ENCODE peak calls at places on chromosomes 5 and 9, in seven cellular contexts. One of them, this sample, is unnamed.

GRCh38 chr5:39427225-39427624 is 2.4 kb upstream of the DAB2 start:
- DNase-seq in kidney: no peak
- DNase-seq in mesenchymal stem cell: peak; percentile 23
- DNase-seq in cardiac muscle cell: peak; percentile 55
- DNase-seq in GM23248: peak; percentile 72
- DNase-seq in suprapubic skin: no peak
- DNase-seq in heart right ventricle: no peak
- DNase-seq in this sample: peak; percentile 17

GRCh38 chr9:800561-800960 is 40.9 kb upstream of the DMRT1 start:
- DNase-seq in mesenchymal stem cell: no peak
- DNase-seq in kidney: no peak
- DNase-seq in heart right ventricle: no peak
- DNase-seq in cardiac muscle cell: peak; percentile 5
- DNase-seq in GM23248: no peak
- DNase-seq in suprapubic skin: no peak
- DNase-seq in this sample: no peak

GRCh38 chr5:28505121-28505520 is 1466.7 kb upstream of the CDH9 start:
- DNase-seq in mesenchymal stem cell: no peak
- DNase-seq in GM23248: no peak
- DNase-seq in suprapubic skin: no peak
- DNase-seq in cardiac muscle cell: no peak
- DNase-seq in heart right ventricle: no peak
- DNase-seq in kidney: no peak
- DNase-seq in this sample: no peak

GRCh38 chr5:133527311-133527710 is 85.0 kb downstream of the FSTL4 start:
- DNase-seq in heart right ventricle: no peak
- DNase-seq in mesenchymal stem cell: no peak
- DNase-seq in GM23248: peak; percentile 16
- DNase-seq in kidney: no peak
- DNase-seq in suprapubic skin: no peak
- DNase-seq in cardiac muscle cell: no peak
- DNase-seq in this sample: no peak

GRCh38 chr5:59517926-59518585 is 375.5 kb downstream of the PDE4D start:
- DNase-seq in kidney: no peak
- DNase-seq in GM23248: peak; percentile 82
- DNase-seq in mesenchymal stem cell: peak; percentile 77
- DNase-seq in heart right ventricle: no peak
- DNase-seq in suprapubic skin: no peak
- DNase-seq in cardiac muscle cell: peak; percentile 35
- DNase-seq in this sample: no peak

GRCh38 chr5:138870611-138871010 is 4.5 kb downstream of the LRRTM2 start:
- DNase-seq in suprapubic skin: no peak
- DNase-seq in kidney: no peak
- DNase-seq in cardiac muscle cell: no peak
- DNase-seq in heart right ventricle: no peak
- DNase-seq in GM23248: no peak
- DNase-seq in mesenchymal stem cell: peak; percentile 30
- DNase-seq in this sample: no peak

GRCh38 chr5:98635631-98636030 is 137.8 kb upstream of the RGMB start:
- DNase-seq in suprapubic skin: no peak
- DNase-seq in mesenchymal stem cell: peak; percentile 89
- DNase-seq in cardiac muscle cell: no peak
- DNase-seq in kidney: no peak
- DNase-seq in GM23248: no peak
- DNase-seq in heart right ventricle: no peak
- DNase-seq in this sample: peak; percentile 42

GRCh38 chr9:128523199-128523925 is 18.8 kb downstream of the GLE1 start:
- DNase-seq in heart right ventricle: no peak
- DNase-seq in suprapubic skin: no peak
- DNase-seq in kidney: peak; percentile 77
- DNase-seq in mesenchymal stem cell: peak; percentile 29
- DNase-seq in GM23248: peak; percentile 58
- DNase-seq in cardiac muscle cell: peak; percentile 70
- DNase-seq in this sample: peak; percentile 99

GRCh38 chr5:17802256-17802655 is 168.0 kb downstream of the TAF11L14 start:
- DNase-seq in mesenchymal stem cell: no peak
- DNase-seq in heart right ventricle: no peak
- DNase-seq in cardiac muscle cell: no peak
- DNase-seq in suprapubic skin: no peak
- DNase-seq in GM23248: no peak
- DNase-seq in kidney: no peak
- DNase-seq in this sample: peak; percentile 1

GRCh38 chr5:1915316-1915715 is 32.6 kb upstream of the IRX4 start:
- DNase-seq in cardiac muscle cell: no peak
- DNase-seq in kidney: no peak
- DNase-seq in mesenchymal stem cell: no peak
- DNase-seq in heart right ventricle: no peak
- DNase-seq in suprapubic skin: no peak
- DNase-seq in GM23248: no peak
- DNase-seq in this sample: no peak

GRCh38 chr5:134252671-134253070 is 26.8 kb upstream of the PPP2CA start:
- DNase-seq in heart right ventricle: no peak
- DNase-seq in cardiac muscle cell: peak; percentile 64
- DNase-seq in mesenchymal stem cell: peak; percentile 96
- DNase-seq in GM23248: peak; percentile 95
- DNase-seq in suprapubic skin: no peak
- DNase-seq in kidney: no peak
- DNase-seq in this sample: no peak

GRCh38 chr5:54738118-54738972 is 220.8 kb downstream of the SNX18 start:
- DNase-seq in kidney: peak; percentile 92
- DNase-seq in GM23248: peak; percentile 82
- DNase-seq in heart right ventricle: peak; percentile 60
- DNase-seq in cardiac muscle cell: peak; percentile 43
- DNase-seq in mesenchymal stem cell: peak; percentile 66
- DNase-seq in suprapubic skin: no peak
- DNase-seq in this sample: peak; percentile 15

GRCh38 chr9:80797427-80797825 is 891.9 kb downstream of the TLE1 start:
- DNase-seq in kidney: no peak
- DNase-seq in mesenchymal stem cell: peak; percentile 57
- DNase-seq in suprapubic skin: no peak
- DNase-seq in GM23248: no peak
- DNase-seq in heart right ventricle: no peak
- DNase-seq in cardiac muscle cell: no peak
- DNase-seq in this sample: peak; percentile 63

GRCh38 chr5:103425686-103426454 is 136.7 kb downstream of the NUDT12 start:
- DNase-seq in cardiac muscle cell: peak; percentile 23
- DNase-seq in GM23248: peak; percentile 66
- DNase-seq in heart right ventricle: no peak
- DNase-seq in mesenchymal stem cell: peak; percentile 77
- DNase-seq in suprapubic skin: no peak
- DNase-seq in kidney: no peak
- DNase-seq in this sample: no peak

GRCh38 chr5:159912033-159912800 is 4.1 kb upstream of the ADRA1B start:
- DNase-seq in suprapubic skin: no peak
- DNase-seq in cardiac muscle cell: peak; percentile 90
- DNase-seq in kidney: no peak
- DNase-seq in GM23248: peak; percentile 81
- DNase-seq in heart right ventricle: no peak
- DNase-seq in mesenchymal stem cell: peak; percentile 72
- DNase-seq in this sample: no peak

GRCh38 chr5:90949469-90950358 is 391.1 kb downstream of the ADGRV1 start:
- DNase-seq in cardiac muscle cell: no peak
- DNase-seq in heart right ventricle: no peak
- DNase-seq in mesenchymal stem cell: no peak
- DNase-seq in suprapubic skin: no peak
- DNase-seq in kidney: no peak
- DNase-seq in GM23248: no peak
- DNase-seq in this sample: no peak

GRCh38 chr5:135697251-135697958 is 118.6 kb upstream of the CXCL14 start:
- DNase-seq in GM23248: no peak
- DNase-seq in cardiac muscle cell: no peak
- DNase-seq in kidney: no peak
- DNase-seq in mesenchymal stem cell: no peak
- DNase-seq in suprapubic skin: no peak
- DNase-seq in heart right ventricle: no peak
- DNase-seq in this sample: no peak

GRCh38 chr5:15646351-15646750 is 146.4 kb downstream of the FBXL7 start:
- DNase-seq in GM23248: peak; percentile 63
- DNase-seq in mesenchymal stem cell: no peak
- DNase-seq in heart right ventricle: no peak
- DNase-seq in kidney: no peak
- DNase-seq in suprapubic skin: no peak
- DNase-seq in cardiac muscle cell: no peak
- DNase-seq in this sample: no peak

GRCh38 chr9:127361561-127361960 is 35.4 kb upstream of the SLC2A8 start:
- DNase-seq in heart right ventricle: no peak
- DNase-seq in mesenchymal stem cell: no peak
- DNase-seq in kidney: no peak
- DNase-seq in cardiac muscle cell: no peak
- DNase-seq in suprapubic skin: no peak
- DNase-seq in GM23248: no peak
- DNase-seq in this sample: peak; percentile 79

GRCh38 chr9:126411948-126412284 is 85.3 kb downstream of the MVB12B start:
- DNase-seq in cardiac muscle cell: no peak
- DNase-seq in GM23248: no peak
- DNase-seq in kidney: no peak
- DNase-seq in suprapubic skin: no peak
- DNase-seq in mesenchymal stem cell: no peak
- DNase-seq in heart right ventricle: no peak
- DNase-seq in this sample: no peak

GRCh38 chr5:139796061-139796806 is 626 bp downstream of the PSD2 start:
- DNase-seq in cardiac muscle cell: no peak
- DNase-seq in GM23248: no peak
- DNase-seq in heart right ventricle: no peak
- DNase-seq in mesenchymal stem cell: no peak
- DNase-seq in suprapubic skin: no peak
- DNase-seq in kidney: no peak
- DNase-seq in this sample: no peak

GRCh38 chr9:73370053-73370452 is 218.4 kb downstream of the ANXA1 start:
- DNase-seq in mesenchymal stem cell: peak; percentile 3
- DNase-seq in suprapubic skin: no peak
- DNase-seq in cardiac muscle cell: no peak
- DNase-seq in kidney: no peak
- DNase-seq in heart right ventricle: no peak
- DNase-seq in GM23248: no peak
- DNase-seq in this sample: peak; percentile 2
- H3K27ac ChIP-seq in mesenchymal stem cell: no peak overlapping the region
- H3K27ac ChIP-seq in suprapubic skin: no peak overlapping the region
- H3K27ac ChIP-seq in cardiac muscle cell: no peak overlapping the region
- H3K27ac ChIP-seq in kidney: no peak overlapping the region
- H3K27ac ChIP-seq in heart right ventricle: no peak overlapping the region
- H3K27ac ChIP-seq in GM23248: no peak overlapping the region
- H3K27ac ChIP-seq in this sample: no peak overlapping the region

GRCh38 chr9:107306308-107306707 is 23.2 kb downstream of the RAD23B start:
- DNase-seq in cardiac muscle cell: no peak
- DNase-seq in GM23248: no peak
- DNase-seq in mesenchymal stem cell: no peak
- DNase-seq in kidney: no peak
- DNase-seq in suprapubic skin: no peak
- DNase-seq in heart right ventricle: no peak
- DNase-seq in this sample: peak; percentile 26
- H3K36me3 ChIP-seq in cardiac muscle cell: peaks cover 52% of the 10 kb centered on the region
- H3K36me3 ChIP-seq in GM23248: peaks cover 89% of the 10 kb centered on the region
- H3K36me3 ChIP-seq in mesenchymal stem cell: peaks cover 90% of the 10 kb centered on the region
- H3K36me3 ChIP-seq in kidney: peaks cover 35% of the 10 kb centered on the region
- H3K36me3 ChIP-seq in suprapubic skin: peaks cover 42% of the 10 kb centered on the region
- H3K36me3 ChIP-seq in heart right ventricle: peaks cover 95% of the 10 kb centered on the region
- H3K36me3 ChIP-seq in this sample: peaks cover 85% of the 10 kb centered on the region

DNA sequence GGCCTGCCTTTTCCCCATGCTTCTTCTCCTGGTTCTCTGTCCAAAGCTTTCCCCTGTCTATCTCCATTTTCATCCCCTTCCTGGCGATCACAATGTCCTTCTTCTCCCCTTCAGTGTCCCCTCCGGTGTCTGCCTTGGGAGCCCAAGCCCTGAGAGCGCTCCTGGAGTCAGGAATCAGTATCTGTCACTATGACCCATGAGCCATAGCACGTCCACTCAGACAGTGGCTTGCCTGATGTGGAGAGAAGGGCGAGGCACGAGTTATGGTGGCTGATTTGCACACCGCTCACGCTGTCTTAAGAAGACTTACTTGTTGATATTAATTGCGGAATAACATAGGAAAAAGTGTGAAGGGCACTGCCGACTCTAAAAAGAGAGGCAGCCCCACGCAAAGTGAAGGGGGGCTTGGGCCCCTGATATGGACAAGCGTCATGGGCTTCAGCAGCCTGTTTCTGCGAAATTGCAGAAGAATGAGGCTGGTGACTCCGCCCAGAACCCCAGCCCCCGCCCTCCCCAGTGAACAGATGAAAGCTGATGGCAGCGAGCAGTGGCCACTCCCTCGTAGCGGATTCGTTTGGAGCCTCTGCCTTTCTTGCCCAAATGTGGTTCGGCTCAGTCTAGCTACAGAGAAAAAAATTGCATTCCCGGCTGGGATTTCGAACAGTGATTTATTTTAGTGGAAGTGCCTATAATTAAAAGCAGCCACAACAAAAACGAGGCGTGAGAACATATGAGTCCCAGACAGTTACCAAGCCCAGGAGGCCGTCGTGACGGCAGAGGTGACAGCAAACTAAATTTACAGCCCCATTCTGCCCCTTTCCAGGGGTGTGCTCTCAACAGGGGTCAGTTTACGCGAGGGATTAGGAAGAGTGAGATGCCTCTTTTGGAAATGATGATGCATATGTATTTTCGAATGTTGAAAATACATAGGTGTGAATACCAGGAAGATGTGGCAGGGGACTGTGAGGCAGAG is 149.8 kb downstream of the ICE1 start:
- DNase-seq in heart right ventricle: peak; percentile 39
- DNase-seq in suprapubic skin: no peak
- DNase-seq in kidney: peak; percentile 90
- DNase-seq in cardiac muscle cell: no peak
- DNase-seq in mesenchymal stem cell: no peak
- DNase-seq in GM23248: peak; percentile 2
- DNase-seq in this sample: no peak
- H3K4me3 ChIP-seq in heart right ventricle: no peak overlapping the region
- H3K4me3 ChIP-seq in suprapubic skin: no peak overlapping the region
- H3K4me3 ChIP-seq in kidney: peak overlapping the region; percentile 25
- H3K4me3 ChIP-seq in cardiac muscle cell: no peak overlapping the region
- H3K4me3 ChIP-seq in mesenchymal stem cell: no peak overlapping the region
- H3K4me3 ChIP-seq in GM23248: no peak overlapping the region
- H3K4me3 ChIP-seq in this sample: no peak overlapping the region

DNA sequence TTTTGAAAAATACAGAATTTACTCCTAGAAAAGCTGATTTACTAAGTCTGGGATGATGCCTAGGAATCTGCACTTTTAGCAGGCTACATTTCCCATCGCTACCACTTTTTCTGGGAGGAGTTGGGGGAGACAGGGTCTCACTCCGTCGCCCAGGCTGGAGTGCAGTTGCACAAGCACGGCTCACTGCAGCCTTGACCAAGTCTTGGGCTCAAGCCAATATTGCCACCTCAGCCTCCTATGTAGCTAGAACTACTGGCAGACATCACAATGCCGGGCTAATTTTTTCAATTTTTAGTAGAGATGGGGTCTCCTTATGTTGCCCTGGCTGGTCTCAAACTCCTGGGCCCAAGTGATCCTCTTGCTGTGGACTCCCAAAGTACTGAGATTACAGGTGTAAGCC is 85.9 kb downstream of the NR6A1 start:
- DNase-seq in heart right ventricle: no peak
- DNase-seq in cardiac muscle cell: no peak
- DNase-seq in GM23248: no peak
- DNase-seq in suprapubic skin: no peak
- DNase-seq in mesenchymal stem cell: no peak
- DNase-seq in kidney: no peak
- DNase-seq in this sample: no peak
- H3K27ac ChIP-seq in heart right ventricle: no peak overlapping the region
- H3K27ac ChIP-seq in cardiac muscle cell: no peak overlapping the region
- H3K27ac ChIP-seq in GM23248: no peak overlapping the region
- H3K27ac ChIP-seq in suprapubic skin: no peak overlapping the region
- H3K27ac ChIP-seq in mesenchymal stem cell: no peak overlapping the region
- H3K27ac ChIP-seq in kidney: no peak overlapping the region
- H3K27ac ChIP-seq in this sample: no peak overlapping the region